ENCODE peak calls at places on chromosomes 16 and 17, in six cellular contexts. I is K562, D is SK-N-SH, W is H1, U is HepG2, H is GM12878. F is an unnamed sample.

GRCh38 chr17:57971572-57971971 is 16.4 kb upstream of the CUEDC1 start:
- DNase-seq in I (no peak), D (peak; percentile 73), W (no peak), U (no peak), H (no peak), F (no peak)

GRCh38 chr16:49672753-49673152 is 183.2 kb downstream of the ZNF423 start:
- DNase-seq in I (no peak), D (no peak), W (no peak), U (no peak), H (no peak), F (no peak)

GRCh38 chr16:54135361-54136275 is 151.0 kb downstream of the IRX3 start:
- DNase-seq in I (no peak), D (no peak), W (no peak), U (no peak), H (no peak), F (no peak)

GRCh38 chr17:76726231-76726765 is at the start of gene JMJD6:
- DNase-seq in I (peak; percentile 87), D (peak; percentile 99), W (peak; percentile 87), U (peak; percentile 93), H (peak; percentile 86), F (peak; percentile 99)

GRCh38 chr16:73053379-73054130 is 5.6 kb upstream of the ZFHX3 start:
- DNase-seq in I (no peak), D (peak; percentile 52), W (no peak), U (peak; percentile 75), H (no peak), F (no peak)

GRCh38 chr16:51952500-51952899 is 594.4 kb downstream of the TOX3 start:
- DNase-seq in I (no peak), D (no peak), W (no peak), U (no peak), H (no peak), F (no peak)

GRCh38 chr17:80849119-80849518 is 142.5 kb upstream of the CHMP6 start:
- DNase-seq in I (no peak), D (no peak), W (no peak), U (no peak), H (no peak), F (no peak)

GRCh38 chr16:47713225-47713595 is 252.1 kb downstream of the PHKB start:
- DNase-seq in I (no peak), D (peak; percentile 41), W (no peak), U (peak; percentile 37), H (no peak), F (no peak)

GRCh38 chr17:75096082-75096625 is 8.4 kb downstream of the SLC16A5 start:
- DNase-seq in I (peak; percentile 91), D (no peak), W (no peak), U (peak; percentile 91), H (no peak), F (peak; percentile 88)

GRCh38 chr17:54239291-54239690 is 416.6 kb downstream of the KIF2B start:
- DNase-seq in I (no peak), D (no peak), W (no peak), U (no peak), H (no peak), F (no peak)

GRCh38 chr17:80824549-80825470 is 166.8 kb upstream of the CHMP6 start:
- DNase-seq in I (peak; percentile 15), D (no peak), W (no peak), U (no peak), H (no peak), F (no peak)

GRCh38 chr16:12833939-12834338 is 30.3 kb upstream of the CPPED1 start:
- DNase-seq in I (peak; percentile 14), D (peak; percentile 11), W (peak; percentile 19), U (peak; percentile 56), H (no peak), F (no peak)

GRCh38 chr16:89343501-89344291 is 126.2 kb downstream of the ZNF778 start:
- DNase-seq in I (no peak), D (no peak), W (no peak), U (no peak), H (no peak), F (no peak)

GRCh38 chr16:89344314-89344828 is 126.9 kb downstream of the ZNF778 start:
- DNase-seq in I (no peak), D (no peak), W (no peak), U (no peak), H (no peak), F (no peak)

GRCh38 chr16:89344846-89345577 is 127.5 kb downstream of the ZNF778 start:
- DNase-seq in I (no peak), D (no peak), W (no peak), U (no peak), H (no peak), F (no peak)

GRCh38 chr16:89346869-89347268 is 129.4 kb downstream of the ZNF778 start:
- DNase-seq in I (no peak), D (no peak), W (no peak), U (no peak), H (no peak), F (no peak)

DNA sequence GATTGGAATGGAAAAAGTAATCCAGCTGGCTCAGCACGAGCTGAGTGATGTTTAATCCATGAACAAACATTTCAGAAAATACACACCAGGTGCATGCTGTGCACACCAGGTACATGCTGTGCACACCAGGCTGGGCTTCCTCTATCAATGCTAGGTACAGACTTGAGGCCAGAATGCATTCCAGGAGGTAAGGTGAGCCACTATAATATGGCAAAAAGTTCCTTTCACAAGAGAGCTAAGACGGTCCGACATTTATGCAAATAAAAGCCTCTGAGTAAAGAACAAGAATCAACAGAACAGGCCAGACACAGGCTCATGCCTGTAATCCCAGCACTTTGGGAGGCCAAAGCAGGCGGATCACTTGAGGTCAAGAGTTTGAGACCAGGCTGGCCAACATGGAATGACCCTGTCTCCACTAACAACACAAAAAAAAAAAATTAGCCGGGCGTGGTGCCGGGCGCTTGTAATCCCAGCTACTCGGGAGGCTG is 128.2 kb downstream of the ZNF778 start:
- DNase-seq in I (no peak), D (no peak), W (no peak), U (peak; percentile 81), H (no peak), F (no peak)
- TF ChIP-seq GABPA in I (no peak), D (no peak), W (no peak), U (no peak), H (no peak), F (no peak)

GRCh38 chr17:41823580-41823979 is 10.8 kb downstream of the FKBP10 start:
- DNase-seq in I (no peak), D (no peak), W (no peak), U (no peak), H (no peak), F (no peak)
- TF ChIP-seq POLR2AphosphoS5 in I (no peak), D (no peak), W (no peak), U (peak; percentile 25), H (no peak), F (no peak)

GRCh38 chr16:4692460-4693295 is 684 bp upstream of the NUDT16L1 start:
- DNase-seq in I (peak; percentile 48), D (peak; percentile 78), W (no peak), U (no peak), H (no peak), F (peak; percentile 75)

GRCh38 chr16:4694664-4695451 is 1.5 kb downstream of the NUDT16L1 start:
- DNase-seq in I (no peak), D (peak; percentile 58), W (no peak), U (no peak), H (no peak), F (no peak)

GRCh38 chr16:4693296-4693955 is at the start of gene NUDT16L1:
- DNase-seq in I (peak; percentile 98), D (peak; percentile 100), W (peak; percentile 81), U (peak; percentile 89), H (peak; percentile 76), F (peak; percentile 89)

GRCh38 chr16:4695473-4696171 is 2.3 kb downstream of the NUDT16L1 start:
- DNase-seq in I (no peak), D (no peak), W (no peak), U (no peak), H (no peak), F (no peak)

GRCh38 chr16:4693956-4694663 is 748 bp downstream of the NUDT16L1 start:
- DNase-seq in I (peak; percentile 86), D (peak; percentile 89), W (no peak), U (no peak), H (no peak), F (no peak)
- TF ChIP-seq GABPA in I (no peak), D (no peak), W (no peak), U (no peak), H (no peak), F (no peak)

GRCh38 chr16:75235721-75236193 is 15.7 kb downstream of the BCAR1 start:
- DNase-seq in I (no peak), D (no peak), W (no peak), U (no peak), H (no peak), F (no peak)

GRCh38 chr16:75236232-75236631 is 15.2 kb downstream of the BCAR1 start:
- DNase-seq in I (no peak), D (no peak), W (no peak), U (no peak), H (no peak), F (no peak)

GRCh38 chr16:75238132-75238852 is 13.1 kb downstream of the BCAR1 start:
- DNase-seq in I (no peak), D (peak; percentile 71), W (no peak), U (peak; percentile 89), H (no peak), F (no peak)

GRCh38 chr16:75237398-75238131 is 13.9 kb downstream of the BCAR1 start:
- DNase-seq in I (no peak), D (no peak), W (no peak), U (no peak), H (no peak), F (no peak)

GRCh38 chr16:75236736-75237397 is 14.6 kb downstream of the BCAR1 start:
- DNase-seq in I (no peak), D (no peak), W (no peak), U (no peak), H (no peak), F (no peak)
- TF ChIP-seq POLR2AphosphoS5 in I (no peak), D (no peak), W (no peak), U (no peak), H (no peak), F (no peak)

GRCh38 chr17:38869647-38870258 is at the start of gene LASP1:
- DNase-seq in I (peak; percentile 81), D (peak; percentile 96), W (peak; percentile 44), U (peak; percentile 77), H (peak; percentile 55), F (peak; percentile 88)

GRCh38 chr17:38868968-38869646 is 751 bp upstream of the LASP1 start:
- DNase-seq in I (peak; percentile 64), D (peak; percentile 81), W (peak; percentile 54), U (peak; percentile 90), H (peak; percentile 77), F (peak; percentile 80)

GRCh38 chr17:38864636-38865398 is 5.0 kb upstream of the LASP1 start:
- DNase-seq in I (no peak), D (no peak), W (no peak), U (peak; percentile 66), H (no peak), F (peak; percentile 30)

GRCh38 chr17:38868095-38868967 is 1.5 kb upstream of the LASP1 start:
- DNase-seq in I (no peak), D (no peak), W (no peak), U (peak; percentile 70), H (peak; percentile 51), F (no peak)

GRCh38 chr17:38867179-38867994 is 2.5 kb upstream of the LASP1 start:
- DNase-seq in I (no peak), D (no peak), W (peak; percentile 54), U (peak; percentile 77), H (peak; percentile 73), F (peak; percentile 64)
- TF ChIP-seq GABPA in I (no peak), D (no peak), W (no peak), U (no peak), H (peak; percentile 56), F (no peak)